ENCODE peak calls at places on chromosomes 13 and 19, in five cellular contexts. One of them, this sample, is unnamed. For H3K27me3, the result is how much of the 10 kb centered on the place peaks cover.

GRCh38 chr19:39352549-39353285 is 10.5 kb downstream of the SAMD4B start:
- DNase-seq in GM12878: no peak
- DNase-seq in CD8-positive, alpha-beta memory T cell: no peak
- DNase-seq in Peyer's patch: no peak
- DNase-seq in neuronal stem cell: no peak
- DNase-seq in this sample: no peak

GRCh38 chr13:20843177-20843576 is 59.4 kb downstream of the XPO4 start:
- DNase-seq in GM12878: no peak
- DNase-seq in CD8-positive, alpha-beta memory T cell: no peak
- DNase-seq in Peyer's patch: no peak
- DNase-seq in neuronal stem cell: no peak
- DNase-seq in this sample: no peak

GRCh38 chr19:50877338-50877737 is 4.1 kb downstream of the KLK2 start:
- DNase-seq in GM12878: no peak
- DNase-seq in CD8-positive, alpha-beta memory T cell: no peak
- DNase-seq in Peyer's patch: no peak
- DNase-seq in neuronal stem cell: no peak
- DNase-seq in this sample: no peak

GRCh38 chr13:75637101-75637774 is 1.1 kb downstream of the LMO7 start:
- DNase-seq in GM12878: no peak
- DNase-seq in CD8-positive, alpha-beta memory T cell: no peak
- DNase-seq in Peyer's patch: no peak
- DNase-seq in neuronal stem cell: no peak
- DNase-seq in this sample: peak

GRCh38 chr13:32638739-32639138 is 52.5 kb downstream of the PDS5B start:
- DNase-seq in GM12878: no peak
- DNase-seq in CD8-positive, alpha-beta memory T cell: no peak
- DNase-seq in Peyer's patch: no peak
- DNase-seq in neuronal stem cell: no peak
- DNase-seq in this sample: no peak

GRCh38 chr13:106284358-106284757 is 251.1 kb downstream of the EFNB2 start:
- DNase-seq in GM12878: no peak
- DNase-seq in CD8-positive, alpha-beta memory T cell: no peak
- DNase-seq in Peyer's patch: no peak
- DNase-seq in neuronal stem cell: no peak
- DNase-seq in this sample: no peak

GRCh38 chr13:66627512-66627911 is 602.6 kb downstream of the PCDH9 start:
- DNase-seq in GM12878: no peak
- DNase-seq in CD8-positive, alpha-beta memory T cell: no peak
- DNase-seq in Peyer's patch: no peak
- DNase-seq in neuronal stem cell: no peak
- DNase-seq in this sample: no peak

GRCh38 chr13:95734124-95734523 is 57.2 kb downstream of the DNAJC3 start:
- DNase-seq in GM12878: no peak
- DNase-seq in CD8-positive, alpha-beta memory T cell: no peak
- DNase-seq in Peyer's patch: no peak
- DNase-seq in neuronal stem cell: no peak
- DNase-seq in this sample: no peak

GRCh38 chr13:100483836-100484381 is 104.7 kb downstream of the GGACT start:
- DNase-seq in GM12878: no peak
- DNase-seq in CD8-positive, alpha-beta memory T cell: no peak
- DNase-seq in Peyer's patch: no peak
- DNase-seq in neuronal stem cell: no peak
- DNase-seq in this sample: no peak

GRCh38 chr13:97067342-97067895 is 73.1 kb upstream of the OXGR1 start:
- DNase-seq in GM12878: no peak
- DNase-seq in CD8-positive, alpha-beta memory T cell: no peak
- DNase-seq in Peyer's patch: no peak
- DNase-seq in neuronal stem cell: no peak
- DNase-seq in this sample: no peak

GRCh38 chr19:15038304-15038703 is 11.0 kb upstream of the CASP14 start:
- DNase-seq in GM12878: no peak
- DNase-seq in CD8-positive, alpha-beta memory T cell: no peak
- DNase-seq in Peyer's patch: no peak
- DNase-seq in neuronal stem cell: no peak
- DNase-seq in this sample: peak
- H3K27me3 ChIP-seq in GM12878: under half
- H3K27me3 ChIP-seq in CD8-positive, alpha-beta memory T cell: under half
- H3K27me3 ChIP-seq in Peyer's patch: under half
- H3K27me3 ChIP-seq in neuronal stem cell: under half
- H3K27me3 ChIP-seq in this sample: under half

GRCh38 chr19:2720777-2721569 is at the start of gene DIRAS1:
- DNase-seq in GM12878: no peak
- DNase-seq in CD8-positive, alpha-beta memory T cell: no peak
- DNase-seq in Peyer's patch: no peak
- DNase-seq in neuronal stem cell: no peak
- DNase-seq in this sample: no peak

GRCh38 chr19:2717638-2718541 is 3.3 kb downstream of the DIRAS1 start:
- DNase-seq in GM12878: no peak
- DNase-seq in CD8-positive, alpha-beta memory T cell: no peak
- DNase-seq in Peyer's patch: no peak
- DNase-seq in neuronal stem cell: no peak
- DNase-seq in this sample: no peak

GRCh38 chr19:2719232-2719735 is 1.9 kb downstream of the DIRAS1 start:
- DNase-seq in GM12878: no peak
- DNase-seq in CD8-positive, alpha-beta memory T cell: no peak
- DNase-seq in Peyer's patch: no peak
- DNase-seq in neuronal stem cell: no peak
- DNase-seq in this sample: no peak

GRCh38 chr19:2721570-2722540 is 683 bp upstream of the DIRAS1 start:
- DNase-seq in GM12878: no peak
- DNase-seq in CD8-positive, alpha-beta memory T cell: no peak
- DNase-seq in Peyer's patch: no peak
- DNase-seq in neuronal stem cell: no peak
- DNase-seq in this sample: no peak

DNA sequence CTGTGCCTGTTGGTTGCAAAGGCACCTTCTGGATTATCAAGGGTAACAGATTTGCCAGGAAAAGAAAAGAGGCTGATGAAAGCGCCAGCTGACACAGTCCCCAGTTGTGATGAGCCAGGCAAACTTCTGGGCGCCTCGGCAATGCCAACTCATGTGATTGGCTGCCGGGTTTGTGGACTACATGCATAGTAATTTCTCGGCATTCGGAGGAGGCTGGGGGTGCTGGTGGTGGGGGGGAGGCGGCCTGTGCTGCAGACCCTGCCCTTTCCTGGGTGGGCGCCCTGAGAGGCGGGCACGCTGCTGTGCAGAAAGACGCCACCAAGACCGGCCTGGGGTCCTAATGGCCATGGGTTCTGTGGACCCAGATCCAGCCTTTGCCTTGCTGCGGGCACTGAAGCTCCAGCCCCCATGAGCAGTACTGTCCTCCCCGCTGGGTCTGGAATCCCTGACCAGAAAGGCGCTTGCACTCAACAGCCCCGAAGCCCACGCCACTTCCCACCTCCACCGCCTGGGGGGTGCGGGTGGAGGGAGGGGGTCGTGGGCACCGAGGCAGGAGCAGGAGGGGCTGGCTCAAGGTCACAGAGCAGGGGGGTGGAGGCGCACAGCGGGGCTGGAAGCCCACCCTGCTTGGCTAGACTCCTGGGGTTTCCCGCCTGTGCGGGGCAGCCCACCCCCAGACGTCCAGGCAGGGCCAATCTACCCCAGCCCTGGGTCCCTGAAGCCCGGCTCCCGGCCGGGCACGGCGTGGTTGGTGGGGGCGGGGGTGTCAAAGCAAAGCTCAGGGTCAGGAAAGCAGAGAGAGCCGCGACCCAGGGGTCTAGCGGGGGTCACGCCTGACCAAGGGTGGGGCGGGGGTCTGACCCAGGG is 1.0 kb downstream of the DIRAS1 start:
- DNase-seq in GM12878: no peak
- DNase-seq in CD8-positive, alpha-beta memory T cell: no peak
- DNase-seq in Peyer's patch: no peak
- DNase-seq in neuronal stem cell: no peak
- DNase-seq in this sample: peak
- H3K4me3 ChIP-seq in GM12878: no peak
- H3K4me3 ChIP-seq in CD8-positive, alpha-beta memory T cell: no peak
- H3K4me3 ChIP-seq in Peyer's patch: peak
- H3K4me3 ChIP-seq in neuronal stem cell: peak
- H3K4me3 ChIP-seq in this sample: peak

DNA sequence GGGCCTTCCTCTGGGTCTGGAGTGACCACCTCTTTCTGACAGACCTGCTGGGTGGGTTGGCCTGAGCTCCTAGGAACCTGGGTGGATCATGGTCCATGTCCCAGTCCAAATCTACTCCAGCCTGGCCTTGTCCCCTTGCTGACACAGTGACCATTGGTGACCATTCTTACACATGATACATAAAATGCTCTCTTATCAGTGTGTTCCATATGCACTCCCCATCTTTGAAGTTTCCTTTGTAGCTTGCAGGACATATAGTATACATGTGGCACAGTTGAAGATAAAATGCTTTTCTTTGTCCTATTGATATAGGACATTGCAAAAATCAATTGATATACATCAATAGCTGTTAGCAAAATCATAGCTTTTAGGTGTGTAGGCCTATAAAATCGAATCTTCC is 291.8 kb downstream of the MYO16 start:
- DNase-seq in GM12878: no peak
- DNase-seq in CD8-positive, alpha-beta memory T cell: no peak
- DNase-seq in Peyer's patch: no peak
- DNase-seq in neuronal stem cell: no peak
- DNase-seq in this sample: no peak
- H3K27me3 ChIP-seq in GM12878: under half
- H3K27me3 ChIP-seq in CD8-positive, alpha-beta memory T cell: under half
- H3K27me3 ChIP-seq in Peyer's patch: under half
- H3K27me3 ChIP-seq in neuronal stem cell: under half
- H3K27me3 ChIP-seq in this sample: under half

GRCh38 chr19:38004100-38004504 is 97.1 kb downstream of the SIPA1L3 start:
- DNase-seq in GM12878: no peak
- DNase-seq in CD8-positive, alpha-beta memory T cell: no peak
- DNase-seq in Peyer's patch: no peak
- DNase-seq in neuronal stem cell: no peak
- DNase-seq in this sample: no peak
- H3K4me3 ChIP-seq in GM12878: peak
- H3K4me3 ChIP-seq in CD8-positive, alpha-beta memory T cell: no peak
- H3K4me3 ChIP-seq in Peyer's patch: peak
- H3K4me3 ChIP-seq in neuronal stem cell: peak
- H3K4me3 ChIP-seq in this sample: peak

GRCh38 chr19:41255171-41255570 is 9.0 kb upstream of the HNRNPUL1 start:
- DNase-seq in GM12878: no peak
- DNase-seq in CD8-positive, alpha-beta memory T cell: no peak
- DNase-seq in Peyer's patch: no peak
- DNase-seq in neuronal stem cell: no peak
- DNase-seq in this sample: no peak
- H3K27me3 ChIP-seq in GM12878: under half
- H3K27me3 ChIP-seq in CD8-positive, alpha-beta memory T cell: under half
- H3K27me3 ChIP-seq in Peyer's patch: under half
- H3K27me3 ChIP-seq in neuronal stem cell: under half
- H3K27me3 ChIP-seq in this sample: under half

DNA sequence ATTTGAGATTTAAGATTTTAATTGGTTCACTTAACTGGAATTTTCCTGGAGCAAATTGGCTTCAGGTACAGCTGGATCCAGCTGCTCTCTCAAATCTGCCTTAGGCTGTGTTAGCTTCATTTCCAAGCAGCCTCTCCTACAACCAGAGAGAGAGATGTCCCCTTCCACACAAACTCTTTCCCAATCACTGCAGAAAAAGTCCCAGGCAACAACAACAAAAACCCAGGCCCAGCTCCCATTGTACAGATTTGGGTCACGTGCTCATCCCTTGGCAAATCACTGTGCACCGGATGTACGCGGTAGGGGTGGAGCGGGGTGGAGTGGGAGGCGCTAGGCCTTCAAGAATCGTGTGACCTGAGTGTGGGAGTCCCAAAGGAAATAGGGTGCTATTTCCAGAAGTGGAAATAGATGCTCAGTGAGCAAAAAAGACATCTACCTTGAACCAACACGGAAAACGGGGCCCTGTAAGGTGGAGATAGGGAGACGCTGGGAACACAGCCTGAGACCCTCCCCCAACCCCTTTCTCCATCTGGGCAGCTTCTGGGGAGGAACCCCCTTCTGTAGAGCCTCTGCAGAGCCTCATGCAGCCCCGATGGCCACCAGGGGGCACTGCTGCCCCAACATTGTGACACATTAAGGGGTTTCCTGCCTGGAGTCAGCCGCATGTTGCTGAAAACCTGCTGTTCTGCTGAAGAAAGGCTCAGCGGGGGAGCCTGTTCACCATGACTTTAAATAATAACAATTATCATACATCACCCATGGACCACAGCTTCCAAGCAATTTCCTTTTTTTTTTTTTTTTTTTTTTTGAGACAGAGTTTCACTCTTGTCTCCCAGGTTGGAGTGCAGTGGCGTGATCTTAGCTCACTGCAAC is 25.4 kb downstream of the HPN start:
- DNase-seq in GM12878: peak
- DNase-seq in CD8-positive, alpha-beta memory T cell: peak
- DNase-seq in Peyer's patch: peak
- DNase-seq in neuronal stem cell: peak
- DNase-seq in this sample: peak
- H3K4me3 ChIP-seq in GM12878: no peak
- H3K4me3 ChIP-seq in CD8-positive, alpha-beta memory T cell: no peak
- H3K4me3 ChIP-seq in Peyer's patch: no peak
- H3K4me3 ChIP-seq in neuronal stem cell: no peak
- H3K4me3 ChIP-seq in this sample: no peak

DNA sequence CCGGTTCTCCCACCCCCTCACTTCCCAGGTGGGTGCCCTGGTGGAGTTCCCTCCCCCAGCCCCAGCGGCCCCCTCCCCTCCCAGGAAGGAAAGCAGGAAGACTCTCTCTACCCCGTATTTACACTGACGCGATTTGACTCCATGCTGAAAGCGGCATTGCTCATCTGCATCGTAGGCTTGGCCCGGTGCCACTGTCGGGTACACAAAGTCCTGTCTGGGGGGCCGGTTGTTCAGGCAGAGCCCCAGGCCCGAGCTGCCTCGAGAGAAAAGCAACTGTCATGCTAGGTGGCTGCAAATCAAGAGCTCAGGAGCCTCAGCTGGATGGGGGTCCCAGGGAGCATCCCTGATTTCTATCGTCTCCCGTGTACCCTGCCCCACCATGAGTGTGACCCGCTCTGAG is 14.9 kb downstream of the ADAMTS10 start:
- DNase-seq in GM12878: no peak
- DNase-seq in CD8-positive, alpha-beta memory T cell: no peak
- DNase-seq in Peyer's patch: no peak
- DNase-seq in neuronal stem cell: no peak
- DNase-seq in this sample: no peak
- H3K27me3 ChIP-seq in GM12878: under half
- H3K27me3 ChIP-seq in CD8-positive, alpha-beta memory T cell: under half
- H3K27me3 ChIP-seq in Peyer's patch: under half
- H3K27me3 ChIP-seq in neuronal stem cell: under half
- H3K27me3 ChIP-seq in this sample: under half

DNA sequence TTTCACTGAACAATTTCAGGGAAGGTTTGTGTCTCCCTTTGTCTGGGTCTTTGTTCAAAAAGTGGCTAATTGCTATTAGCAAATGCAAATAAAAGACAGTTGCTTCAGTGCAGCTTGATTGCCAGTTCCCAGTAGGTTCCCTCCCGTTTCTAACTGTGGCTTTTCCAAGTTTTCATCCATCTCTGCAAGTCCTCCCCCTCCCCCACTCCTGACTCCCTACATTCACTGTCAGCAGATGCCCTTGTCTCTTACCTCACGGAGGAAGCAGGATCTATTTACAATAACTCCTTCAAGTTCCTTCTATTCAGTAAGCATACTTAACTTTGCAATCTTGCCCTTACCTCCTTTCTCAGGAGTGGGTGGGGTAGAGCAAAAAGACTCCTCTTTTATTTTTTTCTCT is 55.4 kb upstream of the SCEL start:
- DNase-seq in GM12878: no peak
- DNase-seq in CD8-positive, alpha-beta memory T cell: no peak
- DNase-seq in Peyer's patch: no peak
- DNase-seq in neuronal stem cell: no peak
- DNase-seq in this sample: peak
- H3K4me3 ChIP-seq in GM12878: no peak
- H3K4me3 ChIP-seq in CD8-positive, alpha-beta memory T cell: no peak
- H3K4me3 ChIP-seq in Peyer's patch: no peak
- H3K4me3 ChIP-seq in neuronal stem cell: no peak
- H3K4me3 ChIP-seq in this sample: no peak

GRCh38 chr19:55368106-55368505 is 2.2 kb downstream of the IL11 start:
- DNase-seq in GM12878: no peak
- DNase-seq in CD8-positive, alpha-beta memory T cell: no peak
- DNase-seq in Peyer's patch: no peak
- DNase-seq in neuronal stem cell: no peak
- DNase-seq in this sample: no peak
- H3K27me3 ChIP-seq in GM12878: under half
- H3K27me3 ChIP-seq in CD8-positive, alpha-beta memory T cell: under half
- H3K27me3 ChIP-seq in Peyer's patch: under half
- H3K27me3 ChIP-seq in neuronal stem cell: under half
- H3K27me3 ChIP-seq in this sample: under half

This sample was measured in A673.